ENCODE peak calls at places on chromosomes 1 and 21, in eight cellular contexts. A, P, Y, C, O, R, E and U are unnamed samples.

GRCh38 chr21:41445465-41445862 is 19.4 kb downstream of the MX1 start:
- DNase-seq in P (no peak), O (no peak), A (peak), Y (no peak), C (no peak), E (no peak), R (no peak), U (no peak)

GRCh38 chr21:44498280-44498964 is 41.6 kb downstream of the KRTAP10-1 start:
- DNase-seq in A (no peak), O (no peak), R (no peak), P (no peak), Y (peak), C (no peak), E (no peak), U (no peak)

GRCh38 chr21:38599381-38599975 is 101.2 kb upstream of the ERG start:
- DNase-seq in E (no peak), P (no peak), C (no peak), R (no peak), O (no peak), Y (no peak), A (no peak), U (no peak)

GRCh38 chr1:158248122-158248521 is 6.1 kb upstream of the CD1A start:
- DNase-seq in O (no peak), R (peak), P (no peak), C (no peak), E (no peak), A (no peak), Y (no peak), U (no peak)

GRCh38 chr21:29181799-29182470 is 51.5 kb downstream of the MAP3K7CL start:
- DNase-seq in A (no peak), R (no peak), C (peak), E (peak), P (no peak), O (no peak), Y (peak), U (no peak)

GRCh38 chr21:43864313-43864805 is 664 bp upstream of the AGPAT3 start:
- DNase-seq in Y (no peak), R (no peak), C (peak), O (no peak), P (peak), A (peak), E (no peak), U (peak)

GRCh38 chr1:175254190-175254589 is 61.6 kb upstream of the KIAA0040 start:
- DNase-seq in O (no peak), R (no peak), C (no peak), A (no peak), P (no peak), Y (no peak), E (no peak), U (no peak)

GRCh38 chr21:36966846-36967657 is 583 bp upstream of the HLCS start:
- DNase-seq in P (no peak), O (no peak), Y (no peak), A (no peak), E (no peak), R (no peak), C (no peak), U (no peak)

GRCh38 chr1:245878585-245878984 is 628.5 kb downstream of the SMYD3 start:
- DNase-seq in P (no peak), O (no peak), A (no peak), Y (no peak), R (no peak), C (peak), E (no peak), U (no peak)

GRCh38 chr1:9910080-9910424 is at the start of gene CTNNBIP1:
- DNase-seq in E (no peak), C (no peak), R (no peak), O (no peak), P (no peak), A (no peak), Y (peak), U (no peak)

GRCh38 chr21:34802180-34802899 is 133.5 kb downstream of the CLIC6 start:
- DNase-seq in C (no peak), P (no peak), O (no peak), R (no peak), Y (no peak), A (no peak), E (no peak), U (no peak)

GRCh38 chr1:244353572-244354091 is 98.1 kb downstream of the ADSS2 start:
- DNase-seq in R (peak), C (peak), A (peak), Y (peak), O (no peak), P (peak), E (peak), U (peak)

GRCh38 chr1:2204384-2205190 is 10.0 kb upstream of the FAAP20 start:
- DNase-seq in Y (peak), P (peak), R (peak), C (peak), E (no peak), A (peak), O (peak), U (peak)

GRCh38 chr1:22246755-22247480 is 104.0 kb upstream of the WNT4 start:
- DNase-seq in O (no peak), E (no peak), P (no peak), A (no peak), R (no peak), Y (peak), C (no peak), U (no peak)

GRCh38 chr1:52603301-52603675 is 1.1 kb downstream of the GPX7 start:
- DNase-seq in O (no peak), E (no peak), A (no peak), Y (no peak), R (no peak), P (no peak), C (no peak), U (no peak)

GRCh38 chr1:164466429-164466828 is 92.6 kb upstream of the PBX1 start:
- DNase-seq in E (no peak), Y (no peak), C (no peak), O (no peak), P (no peak), A (no peak), R (no peak), U (no peak)

GRCh38 chr1:61220531-61220930 is 138.2 kb downstream of the NFIA start:
- DNase-seq in Y (peak), P (no peak), O (no peak), R (no peak), A (no peak), E (no peak), C (no peak), U (no peak)

GRCh38 chr1:38527373-38527966 is 332.1 kb downstream of the RRAGC start:
- DNase-seq in Y (no peak), C (no peak), A (no peak), E (no peak), R (no peak), O (no peak), P (no peak), U (no peak)

GRCh38 chr1:220974431-220974830 is 95.2 kb downstream of the HLX start:
- DNase-seq in C (no peak), Y (no peak), O (peak), E (no peak), R (no peak), P (no peak), A (no peak), U (no peak)

GRCh38 chr1:198267921-198268320 is 111.1 kb downstream of the NEK7 start:
- DNase-seq in C (peak), A (no peak), E (peak), R (no peak), Y (no peak), O (no peak), P (no peak), U (no peak)

GRCh38 chr1:46653405-46653853 is 14.7 kb downstream of the ATPAF1 start:
- DNase-seq in Y (no peak), O (no peak), A (no peak), C (peak), P (no peak), E (no peak), R (no peak), U (no peak)

GRCh38 chr1:51313961-51314777 is 16.2 kb downstream of the TTC39A start:
- DNase-seq in E (peak), O (no peak), R (no peak), C (peak), Y (peak), P (peak), A (peak), U (no peak)

GRCh38 chr1:199512037-199512710 is 515.3 kb upstream of the NR5A2 start:
- DNase-seq in O (peak), A (no peak), E (no peak), P (no peak), C (no peak), Y (no peak), R (no peak), U (no peak)

GRCh38 chr1:58468612-58469493 is 77.7 kb downstream of the OMA1 start:
- DNase-seq in P (no peak), C (no peak), R (no peak), O (no peak), A (no peak), Y (no peak), E (no peak), U (no peak)

GRCh38 chr1:16257968-16258367 is 21.0 kb upstream of the CPLANE2 start:
- DNase-seq in C (no peak), E (no peak), O (no peak), P (no peak), R (no peak), A (no peak), Y (no peak), U (no peak)

GRCh38 chr1:76038306-76039004 is 36.1 kb upstream of the ST6GALNAC3 start:
- DNase-seq in Y (no peak), A (no peak), O (no peak), P (no peak), R (no peak), E (no peak), C (peak), U (no peak)

GRCh38 chr1:63276625-63277024 is 45.7 kb upstream of the FOXD3 start:
- DNase-seq in O (no peak), P (no peak), Y (no peak), E (no peak), C (no peak), R (no peak), A (no peak), U (no peak)

GRCh38 chr1:234989019-234989418 is 139.6 kb downstream of the TOMM20 start:
- DNase-seq in P (no peak), O (peak), C (peak), E (no peak), R (no peak), Y (no peak), A (no peak), U (no peak)

GRCh38 chr1:153402226-153402625 is 11.4 kb upstream of the S100A8 start:
- DNase-seq in O (no peak), R (no peak), A (no peak), C (no peak), E (no peak), P (no peak), Y (no peak), U (no peak)

GRCh38 chr1:244303610-244303969 is 148.1 kb downstream of the ADSS2 start:
- DNase-seq in A (no peak), Y (no peak), E (no peak), O (no peak), R (no peak), P (no peak), C (no peak), U (no peak)

GRCh38 chr1:93963585-93963984 is 54.4 kb upstream of the GCLM start:
- DNase-seq in E (no peak), O (no peak), A (peak), Y (no peak), P (peak), C (no peak), R (no peak), U (no peak)

GRCh38 chr1:65167544-65167943 is 19.5 kb downstream of the AK4 start:
- DNase-seq in R (no peak), Y (no peak), O (no peak), E (no peak), A (no peak), C (no peak), P (no peak), U (no peak)

GRCh38 chr1:60078182-60078581 is 4.6 kb upstream of the C1orf87 start:
- DNase-seq in P (no peak), A (no peak), R (no peak), E (no peak), C (no peak), Y (peak), O (no peak), U (no peak)

GRCh38 chr1:48674641-48675040 is 102.0 kb downstream of the BEND5 start:
- DNase-seq in A (no peak), R (no peak), Y (peak), O (no peak), E (peak), P (no peak), C (peak), U (no peak)

GRCh38 chr1:18583326-18583941 is 47.2 kb upstream of the PAX7 start:
- DNase-seq in C (no peak), A (peak), Y (no peak), E (no peak), P (no peak), O (no peak), R (no peak), U (peak)

GRCh38 chr1:197862671-197863070 is 39.8 kb upstream of the C1orf53 start:
- DNase-seq in O (no peak), P (no peak), Y (no peak), E (no peak), A (no peak), C (peak), R (no peak), U (no peak)

GRCh38 chr1:183780159-183780558 is 24.8 kb upstream of the RGL1 start:
- DNase-seq in C (no peak), P (no peak), Y (peak), R (no peak), A (no peak), E (no peak), O (no peak), U (no peak)

GRCh38 chr21:15667010-15667409 is 62.8 kb upstream of the USP25 start:
- DNase-seq in A (no peak), O (no peak), C (peak), Y (peak), P (no peak), E (peak), R (no peak), U (no peak)

GRCh38 chr1:42175314-42176054 is 10.9 kb upstream of the GUCA2A start:
- DNase-seq in E (no peak), O (no peak), A (no peak), P (no peak), C (no peak), Y (no peak), R (peak), U (no peak)

GRCh38 chr1:201318504-201319340 is 35.4 kb downstream of the PKP1 start:
- DNase-seq in C (no peak), A (no peak), P (no peak), E (no peak), Y (no peak), R (no peak), O (no peak), U (no peak)

GRCh38 chr1:85992756-85993155 is 163.8 kb downstream of the COL24A1 start:
- DNase-seq in A (no peak), E (peak), P (no peak), R (no peak), Y (no peak), C (peak), O (no peak), U (no peak)
- H3K4me3 ChIP-seq in A (no peak), E (no peak), P (no peak), R (no peak), Y (no peak), C (no peak), O (no peak), U (peak)

DNA sequence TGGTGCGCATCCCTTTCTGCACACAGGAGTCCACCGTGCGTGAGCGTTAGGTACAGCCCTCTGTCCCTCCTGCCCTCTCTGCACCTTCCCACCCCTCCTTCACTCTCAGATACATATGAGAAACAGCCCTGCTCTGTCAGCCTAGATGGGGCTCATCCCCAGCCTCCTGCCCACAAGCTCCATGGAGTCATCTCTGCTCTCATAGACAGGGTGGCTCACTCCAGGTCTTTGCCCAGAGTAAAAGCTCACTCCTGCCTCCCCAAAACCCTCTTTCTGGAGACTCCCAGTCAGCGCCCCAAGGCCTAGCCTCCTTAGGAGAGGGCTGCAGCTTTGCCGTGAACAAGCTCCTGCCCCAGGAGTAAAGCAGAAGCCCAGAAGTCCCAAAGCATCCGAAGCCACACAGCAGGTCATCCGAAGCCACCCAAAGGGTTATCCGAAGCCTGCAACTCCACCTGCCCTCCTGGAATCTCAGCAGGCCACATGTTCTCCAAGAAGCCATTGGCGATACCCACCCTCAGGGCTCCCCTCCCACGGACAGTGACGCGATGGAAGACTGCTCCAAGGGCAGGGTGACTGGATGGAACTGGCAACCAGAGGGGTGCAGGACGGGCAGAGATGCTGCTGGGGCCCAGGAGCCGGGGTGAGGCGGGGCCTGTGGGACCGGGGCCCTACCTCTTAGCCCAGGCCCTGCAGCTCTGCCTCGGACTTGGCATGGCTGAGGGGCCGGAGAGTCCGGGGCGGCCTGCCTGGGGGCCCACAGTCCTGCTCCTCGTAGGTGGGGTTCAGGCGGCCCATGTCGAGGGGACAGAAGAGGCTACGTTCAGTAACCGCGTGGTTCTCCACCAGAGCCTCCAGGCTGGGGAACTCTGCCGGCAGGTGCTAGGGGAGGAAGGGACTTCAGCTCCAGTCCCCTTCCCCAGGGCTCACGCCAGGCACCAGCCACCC is 3.6 kb upstream of the KIF17 start:
- DNase-seq in E (no peak), R (no peak), Y (peak), O (no peak), P (no peak), A (no peak), C (no peak), U (peak)
- H3K4me3 ChIP-seq in E (no peak), R (no peak), Y (no peak), O (no peak), P (no peak), A (no peak), C (no peak), U (no peak)

DNA sequence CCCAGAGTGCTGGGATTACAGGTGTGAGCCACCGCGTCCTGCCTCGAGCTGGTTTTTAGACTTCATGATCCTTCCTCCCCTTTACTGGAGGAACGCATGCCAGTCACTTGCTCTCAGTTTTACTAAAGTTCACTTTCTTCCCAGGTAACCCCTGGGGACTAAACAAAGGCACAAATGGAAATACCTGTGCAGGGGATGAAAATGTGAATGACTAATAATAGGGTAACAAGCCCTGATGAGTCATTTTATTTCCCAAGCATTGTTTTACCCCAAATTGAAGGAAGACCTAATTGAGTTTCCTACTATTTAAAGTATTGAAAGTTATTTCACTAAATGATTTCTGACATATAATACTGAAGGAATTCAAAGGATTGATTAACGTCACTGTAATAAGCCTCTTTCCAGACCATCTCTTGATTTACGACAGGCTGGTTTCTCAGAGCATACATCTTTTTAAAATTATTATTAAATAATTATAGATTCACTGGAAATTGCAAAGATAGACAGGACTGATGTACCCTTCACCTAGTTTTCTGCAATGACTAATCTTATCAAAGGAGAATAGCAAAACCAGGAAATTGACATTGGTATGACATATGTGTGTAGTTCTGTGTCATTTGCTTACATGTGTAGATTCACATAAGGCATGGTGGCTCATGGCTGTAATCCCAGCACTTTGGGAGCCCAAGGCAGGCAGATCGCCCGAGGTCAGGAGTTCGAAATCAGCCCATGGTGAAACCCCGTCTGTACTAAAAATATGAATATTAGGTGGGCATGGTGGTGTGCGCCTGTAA is 53.2 kb upstream of the SOD1 start:
- DNase-seq in O (no peak), P (no peak), R (no peak), E (no peak), Y (peak), C (no peak), A (no peak), U (no peak)
- H3K4me3 ChIP-seq in O (no peak), P (no peak), R (no peak), E (no peak), Y (no peak), C (no peak), A (no peak), U (no peak)

DNA sequence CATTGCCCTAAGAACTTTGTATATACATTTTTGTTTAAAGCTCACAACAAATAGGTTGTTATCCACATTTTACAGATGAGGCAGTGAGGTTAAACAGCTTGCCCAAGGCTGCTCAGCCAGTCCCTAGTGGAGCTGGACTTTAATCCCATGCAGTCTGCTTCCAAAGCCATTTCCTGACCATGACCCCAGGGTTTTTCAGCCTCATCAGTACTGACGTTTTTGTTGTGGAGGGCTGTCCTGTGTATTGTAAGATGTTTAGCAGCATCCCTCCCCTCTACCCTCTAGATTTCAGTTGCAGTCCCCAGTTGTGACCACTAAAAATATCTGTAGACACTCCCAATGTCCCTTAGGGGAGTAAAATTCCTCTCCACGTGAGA is 30.3 kb upstream of the C1orf105 start:
- DNase-seq in A (no peak), E (no peak), C (no peak), Y (no peak), P (no peak), O (no peak), R (no peak), U (no peak)
- H3K4me3 ChIP-seq in A (peak), E (no peak), C (no peak), Y (no peak), P (no peak), O (no peak), R (no peak), U (no peak)

DNA sequence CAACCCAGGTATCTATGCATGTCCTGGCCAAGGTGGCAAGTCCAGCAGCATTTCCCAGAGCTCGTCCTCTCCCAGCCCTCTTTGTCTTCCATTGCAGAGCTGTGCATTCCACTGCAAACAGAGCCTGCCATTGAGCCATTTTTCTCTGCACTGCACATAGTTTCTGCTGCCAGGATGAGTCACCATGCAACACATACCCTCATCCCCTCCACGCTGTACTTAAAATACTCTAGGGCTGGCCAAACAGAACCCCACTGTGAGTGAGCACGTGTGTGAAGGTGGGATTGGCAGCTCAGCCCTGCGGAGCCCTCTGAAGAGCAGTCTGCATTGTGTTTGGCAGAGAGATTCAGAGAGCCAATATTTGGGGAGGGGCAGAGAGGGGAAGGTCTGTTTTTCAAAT is 3.9 kb upstream of the ATP1B1 start:
- DNase-seq in O (no peak), P (no peak), A (peak), C (peak), R (no peak), Y (peak), E (peak), U (peak)
- H3K4me3 ChIP-seq in O (no peak), P (peak), A (peak), C (no peak), R (no peak), Y (no peak), E (no peak), U (no peak)